ENCODE peak calls at places on chromosomes 16 and 17, in seven cellular contexts. V is T-helper 2 cell, J is midbrain, W is SJSA1, D is mammary epithelial cell, A is uterus, I is mesenchymal stem cell. B is an unnamed sample.

GRCh38 chr16:29810699-29811169 is 1.3 kb upstream of the PRRT2 start:
- DNase-seq in V (no peak), J (no peak), W (no peak), D (no peak), A (no peak), I (no peak), B (no peak)

GRCh38 chr17:68089881-68090280 is 54.3 kb downstream of the KPNA2 start:
- DNase-seq in V (no peak), J (peak; percentile 5), W (peak; percentile 82), D (peak; percentile 12), A (no peak), I (peak; percentile 70), B (no peak)

GRCh38 chr17:61251939-61252865 is 147.4 kb upstream of the TBX2 start:
- DNase-seq in V (no peak), J (peak; percentile 50), W (peak; percentile 93), D (no peak), A (peak; percentile 85), I (peak; percentile 100), B (no peak)

GRCh38 chr16:84899414-84899813 is 79.6 kb downstream of the CRISPLD2 start:
- DNase-seq in V (no peak), J (no peak), W (no peak), D (peak; percentile 68), A (no peak), I (no peak), B (no peak)

GRCh38 chr16:75219838-75220237 is 1.1 kb downstream of the CTRB1 start:
- DNase-seq in V (no peak), J (no peak), W (no peak), D (no peak), A (no peak), I (no peak), B (peak; percentile 44)

GRCh38 chr17:27457731-27458523 is 1.7 kb downstream of the KSR1 start:
- DNase-seq in V (no peak), J (peak; percentile 28), W (no peak), D (no peak), A (no peak), I (peak; percentile 50), B (peak; percentile 55)

GRCh38 chr16:57513371-57514102 is 22.8 kb downstream of the CCDC102A start:
- DNase-seq in V (no peak), J (no peak), W (no peak), D (no peak), A (peak; percentile 64), I (peak; percentile 77), B (no peak)

GRCh38 chr17:49955157-49955556 is 13.8 kb upstream of the DLX4 start:
- DNase-seq in V (no peak), J (no peak), W (no peak), D (no peak), A (no peak), I (no peak), B (no peak)

GRCh38 chr17:81487487-81488275 is 24.9 kb downstream of the ACTG1 start:
- DNase-seq in V (peak; percentile 71), J (peak; percentile 84), W (peak; percentile 86), D (peak; percentile 38), A (peak; percentile 82), I (peak; percentile 66), B (peak; percentile 64)

GRCh38 chr17:7058831-7059447 is 15.0 kb upstream of the SLC16A11 start:
- DNase-seq in V (no peak), J (no peak), W (no peak), D (peak; percentile 57), A (no peak), I (peak; percentile 29), B (no peak)

GRCh38 chr17:28381141-28381825 is 9.8 kb downstream of the SARM1 start:
- DNase-seq in V (no peak), J (peak; percentile 14), W (no peak), D (no peak), A (no peak), I (no peak), B (no peak)

GRCh38 chr16:58500329-58501241 is 642 bp downstream of the NDRG4 start:
- DNase-seq in V (no peak), J (no peak), W (peak; percentile 43), D (no peak), A (no peak), I (peak; percentile 39), B (no peak)

GRCh38 chr17:29010586-29010985 is 4.8 kb upstream of the SEZ6 start:
- DNase-seq in V (no peak), J (no peak), W (no peak), D (no peak), A (no peak), I (no peak), B (no peak)

GRCh38 chr17:16915752-16916556 is 56.0 kb downstream of the TNFRSF13B start:
- DNase-seq in V (no peak), J (peak; percentile 9), W (no peak), D (peak; percentile 59), A (no peak), I (peak; percentile 41), B (peak; percentile 46)

GRCh38 chr16:66036162-66036561 is 330.3 kb upstream of the CDH5 start:
- DNase-seq in V (no peak), J (no peak), W (no peak), D (no peak), A (no peak), I (peak; percentile 32), B (no peak)

GRCh38 chr17:36188891-36189306 is 7.7 kb downstream of the CCL3L1 start:
- DNase-seq in V (no peak), J (no peak), W (peak; percentile 42), D (no peak), A (no peak), I (peak; percentile 52), B (peak; percentile 91)

GRCh38 chr17:81519284-81520020 is 6.9 kb upstream of the ACTG1 start:
- DNase-seq in V (peak; percentile 44), J (no peak), W (no peak), D (peak; percentile 40), A (peak; percentile 47), I (no peak), B (no peak)

GRCh38 chr17:65952586-65952985 is 239.3 kb downstream of the CEP112 start:
- DNase-seq in V (no peak), J (no peak), W (no peak), D (peak; percentile 38), A (no peak), I (no peak), B (no peak)

GRCh38 chr17:82713015-82713723 is 3.3 kb upstream of the FN3KRP start:
- DNase-seq in V (no peak), J (no peak), W (no peak), D (no peak), A (no peak), I (no peak), B (no peak)

GRCh38 chr16:54847207-54847606 is 83.5 kb upstream of the IRX5 start:
- DNase-seq in V (no peak), J (no peak), W (no peak), D (peak; percentile 100), A (no peak), I (no peak), B (no peak)

GRCh38 chr17:67779098-67779672 is 46.1 kb upstream of the BPTF start:
- DNase-seq in V (no peak), J (no peak), W (no peak), D (peak; percentile 14), A (peak; percentile 19), I (peak; percentile 27), B (peak; percentile 49)

GRCh38 chr16:73172621-73173312 is 124.8 kb upstream of the ZFHX3 start:
- DNase-seq in V (no peak), J (no peak), W (peak; percentile 61), D (peak; percentile 42), A (peak; percentile 85), I (peak; percentile 50), B (no peak)

GRCh38 chr16:81492307-81492706 is 47.7 kb downstream of the CMIP start:
- DNase-seq in V (no peak), J (peak; percentile 23), W (no peak), D (no peak), A (no peak), I (no peak), B (no peak)

GRCh38 chr16:35506018-35506897 is 2046.8 kb downstream of the TP53TG3F start:
- DNase-seq in V (no peak), J (no peak), W (no peak), D (no peak), A (no peak), I (no peak), B (no peak)

GRCh38 chr16:12025926-12026325 is 49.4 kb downstream of the SNX29 start:
- DNase-seq in V (no peak), J (no peak), W (no peak), D (no peak), A (no peak), I (no peak), B (no peak)

GRCh38 chr16:31350275-31351005 is 4.5 kb upstream of the ITGAX start:
- DNase-seq in V (no peak), J (peak; percentile 31), W (no peak), D (no peak), A (no peak), I (no peak), B (no peak)

GRCh38 chr16:7644171-7644570 is 311.5 kb downstream of the RBFOX1 start:
- DNase-seq in V (no peak), J (no peak), W (no peak), D (no peak), A (no peak), I (no peak), B (no peak)

GRCh38 chr17:6633263-6633662 is 7.2 kb downstream of the KIAA0753 start:
- DNase-seq in V (no peak), J (no peak), W (no peak), D (no peak), A (no peak), I (no peak), B (no peak)

GRCh38 chr16:53866520-53866919 is 162.6 kb downstream of the FTO start:
- DNase-seq in V (no peak), J (no peak), W (no peak), D (no peak), A (no peak), I (no peak), B (no peak)

GRCh38 chr16:567362-568256 is 804 bp downstream of the NHLRC4 start:
- DNase-seq in V (no peak), J (no peak), W (no peak), D (no peak), A (no peak), I (no peak), B (no peak)

GRCh38 chr17:7184647-7185046 is 5.5 kb upstream of the ASGR1 start:
- DNase-seq in V (no peak), J (no peak), W (no peak), D (no peak), A (no peak), I (no peak), B (no peak)

GRCh38 chr17:27284811-27285415 is 9.0 kb upstream of the WSB1 start:
- DNase-seq in V (no peak), J (no peak), W (no peak), D (no peak), A (no peak), I (no peak), B (no peak)

GRCh38 chr17:16439867-16440351 is 24.5 kb downstream of the TRPV2 start:
- DNase-seq in V (no peak), J (no peak), W (no peak), D (no peak), A (no peak), I (peak; percentile 42), B (peak; percentile 33)

GRCh38 chr16:29943846-29944669 is 17.8 kb upstream of the TMEM219 start:
- DNase-seq in V (no peak), J (no peak), W (peak; percentile 93), D (peak; percentile 97), A (peak; percentile 74), I (peak; percentile 99), B (no peak)

GRCh38 chr17:41919165-41919817 is 540 bp upstream of the ACLY start:
- DNase-seq in V (no peak), J (peak; percentile 54), W (no peak), D (no peak), A (no peak), I (no peak), B (no peak)

GRCh38 chr16:78122774-78123315 is 23.4 kb downstream of the WWOX start:
- DNase-seq in V (no peak), J (peak; percentile 92), W (no peak), D (peak; percentile 57), A (no peak), I (peak; percentile 78), B (peak; percentile 81)

B was measured in NAMALWA.